ENCODE peak calls at places on chromosomes 4 and X, in six cellular contexts. P, U, Q, Y, S and W are unnamed samples. For H3K27me3, the result is how much of the 10 kb centered on the place peaks cover.

GRCh38 chr4:24209131-24209530 is 319.3 kb upstream of the PPARGC1A start:
- DNase-seq in P (no peak), U (no peak), S (no peak), Q (no peak), Y (no peak), W (no peak)

GRCh38 chr4:41339812-41340809 is 83.4 kb downstream of the UCHL1 start:
- DNase-seq in U (peak), Q (no peak), S (no peak), Y (peak), P (peak), W (peak)

GRCh38 chr4:184281231-184282139 is 63.8 kb upstream of the ENPP6 start:
- DNase-seq in P (no peak), Q (no peak), U (no peak), Y (no peak), S (no peak), W (peak)

GRCh38 chr4:173509031-173510001 is 20.7 kb downstream of the HAND2 start:
- DNase-seq in Y (no peak), P (no peak), S (no peak), Q (no peak), U (peak), W (no peak)

GRCh38 chr4:153115322-153116100 is 88.7 kb upstream of the TRIM2 start:
- DNase-seq in Y (peak), U (peak), S (no peak), P (peak), Q (no peak), W (no peak)

GRCh38 chr4:142380052-142380598 is 466.0 kb downstream of the INPP4B start:
- DNase-seq in Y (no peak), P (no peak), S (no peak), Q (no peak), U (peak), W (no peak)

GRCh38 chrX:136480383-136480782 is 7.4 kb upstream of the BRS3 start:
- DNase-seq in P (no peak), Q (no peak), Y (no peak), S (no peak), U (no peak), W (no peak)

GRCh38 chrX:70353524-70353923 is 63.6 kb downstream of the KIF4A start:
- DNase-seq in S (no peak), Y (no peak), U (no peak), P (peak), Q (no peak), W (no peak)

GRCh38 chrX:40109288-40110008 is 11.7 kb upstream of the BCOR start:
- DNase-seq in S (no peak), Q (no peak), U (peak), Y (peak), P (peak), W (peak)

GRCh38 chr4:147691820-147692219 is 7.9 kb upstream of the PRMT9 start:
- DNase-seq in S (no peak), Q (no peak), Y (no peak), P (no peak), U (no peak), W (no peak)

GRCh38 chr4:2246384-2247127 is 4.6 kb upstream of the HAUS3 start:
- DNase-seq in U (no peak), Q (no peak), P (no peak), S (no peak), Y (no peak), W (no peak)

GRCh38 chrX:70289168-70289792 is 447 bp downstream of the PDZD11 start:
- DNase-seq in Y (peak), Q (no peak), S (no peak), U (peak), P (peak), W (no peak)

GRCh38 chrX:153926863-153927685 is 1.0 kb upstream of the ARHGAP4 start:
- DNase-seq in S (no peak), P (peak), Y (peak), U (peak), Q (no peak), W (peak)

GRCh38 chr4:109131559-109131958 is 170.9 kb downstream of the COL25A1 start:
- DNase-seq in U (no peak), S (no peak), Y (no peak), Q (no peak), P (no peak), W (no peak)
- H4K91ac ChIP-seq in U (no peak), S (no peak), Y (no peak), Q (no peak), P (no peak), W (no peak)

DNA sequence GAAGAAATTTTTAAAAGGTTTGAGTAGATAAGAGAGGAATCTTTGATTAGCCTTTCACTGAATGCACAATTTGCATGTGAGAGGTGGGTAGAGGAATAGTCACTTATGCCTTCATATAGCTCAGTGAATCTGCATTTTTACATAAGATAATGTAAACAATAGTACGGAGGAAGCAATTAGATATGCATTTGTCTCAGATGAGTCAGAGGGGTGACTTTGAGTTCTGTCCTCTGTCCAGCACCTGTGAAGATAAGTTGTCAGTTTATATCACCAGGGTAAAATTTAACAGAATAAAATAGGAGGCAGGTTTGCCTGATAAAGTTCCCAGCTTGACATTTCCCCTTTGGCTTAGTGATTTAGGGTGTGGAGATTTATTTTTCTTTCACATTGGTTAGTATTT is 841.9 kb downstream of the PCDH18 start:
- DNase-seq in S (no peak), P (peak), Y (no peak), U (peak), Q (no peak), W (no peak)
- H2BK5ac ChIP-seq in S (no peak), P (no peak), Y (no peak), U (no peak), Q (no peak), W (no peak)

DNA sequence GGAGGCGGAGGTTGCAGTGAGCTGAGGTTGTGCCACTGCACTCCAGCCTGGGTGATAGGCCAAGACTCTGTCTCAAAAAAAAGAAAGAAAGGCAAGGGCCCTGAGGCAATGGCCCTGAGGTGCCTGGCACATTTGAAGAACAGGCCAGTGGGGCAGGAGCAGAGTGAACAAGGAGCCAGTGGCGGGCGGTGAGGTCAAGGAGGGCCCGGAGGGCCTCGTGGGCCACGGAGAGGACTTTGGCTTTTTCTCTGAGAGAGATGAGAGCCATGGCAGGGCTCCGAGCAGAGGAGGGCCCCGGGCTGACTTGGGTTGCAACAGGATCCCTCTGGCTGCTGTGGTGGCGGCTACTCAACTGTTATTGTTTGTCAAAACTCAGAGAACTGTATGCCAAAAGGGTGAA is 13.3 kb downstream of the FTSJ1 start:
- DNase-seq in Y (no peak), S (no peak), U (no peak), P (no peak), Q (no peak), W (no peak)
- H3K27me3 ChIP-seq in Y (under half), S (under half), U (under half), P (under half), Q (under half), W (under half)

GRCh38 chr4:8379281-8379680 is 61.2 kb downstream of the ACOX3 start:
- DNase-seq in S (no peak), U (no peak), Q (no peak), Y (no peak), P (no peak), W (no peak)
- H4K91ac ChIP-seq in S (no peak), U (no peak), Q (no peak), Y (no peak), P (no peak), W (no peak)

GRCh38 chr4:70901607-70901983 is 574 bp upstream of the MOB1B start:
- DNase-seq in S (no peak), U (no peak), Q (no peak), P (no peak), Y (peak), W (no peak)
- H2BK5ac ChIP-seq in S (peak), U (no peak), Q (peak), P (peak), Y (peak), W (no peak)

DNA sequence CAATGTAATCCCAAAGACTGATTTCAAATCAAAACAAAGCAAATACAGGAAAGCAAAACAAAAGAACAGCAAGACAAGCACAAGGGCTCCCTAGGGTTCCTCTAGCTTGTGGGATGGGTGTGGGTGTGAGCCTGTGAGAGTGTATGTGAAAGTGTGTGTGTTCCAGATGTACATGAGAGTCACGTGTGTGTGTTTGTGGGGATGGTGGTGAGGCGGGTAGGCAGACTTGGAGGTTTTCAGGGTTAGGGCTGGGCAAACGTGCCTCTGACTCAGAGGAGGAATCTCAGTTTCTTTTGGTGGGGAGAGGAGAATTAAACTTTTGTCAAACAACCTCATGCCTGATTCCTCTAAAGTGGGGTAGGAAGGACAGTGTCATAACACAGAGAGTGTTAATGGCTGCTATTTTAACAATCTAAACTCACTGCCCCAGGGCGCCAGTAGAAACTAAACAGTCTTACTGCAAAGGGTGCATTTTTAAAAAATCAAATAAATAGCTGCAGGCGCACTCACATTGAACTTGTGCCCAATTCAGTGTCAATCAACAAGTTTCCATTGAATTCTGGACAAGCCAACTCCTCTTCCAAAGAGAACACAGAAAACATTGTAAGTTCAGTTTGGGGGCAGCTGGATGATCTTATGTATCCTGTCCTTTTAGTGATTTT is 51.8 kb downstream of the CHRDL1 start:
- DNase-seq in Y (peak), U (no peak), S (no peak), P (peak), Q (no peak), W (no peak)
- H3K27me3 ChIP-seq in Y (under half), U (under half), S (under half), P (under half), Q (under half), W (under half)